ENCODE peak calls at places on chromosomes 12 and 14, in nine cellular contexts. R is GM20000, V is stomach, Q is endothelial cell, A is PC-3, Z is AG04450, N is choroid plexus epithelial cell, O is foreskin fibroblast, K is sigmoid colon. M is an unnamed sample.

GRCh38 chr12:120978296-120979219 is at the start of gene HNF1A:
- DNase-seq in Z (no peak), A (no peak), N (no peak), V (peak), R (no peak), Q (no peak), O (no peak), K (no peak), M (no peak)

GRCh38 chr12:117486840-117487659 is 125.6 kb upstream of the NOS1 start:
- DNase-seq in K (no peak), R (no peak), Q (no peak), V (peak), A (peak), Z (no peak), O (peak), N (no peak), M (peak)

GRCh38 chr12:57111046-57111698 is at the start of gene STAT6:
- DNase-seq in V (peak), A (peak), R (peak), O (peak), Z (no peak), N (peak), K (peak), Q (peak), M (no peak)

GRCh38 chr12:51923506-51924365 is 16.4 kb downstream of the ACVRL1 start:
- DNase-seq in R (peak), V (peak), A (peak), Z (no peak), O (peak), N (no peak), Q (peak), K (peak), M (no peak)

GRCh38 chr14:42214981-42215491 is 608.4 kb downstream of the LRFN5 start:
- DNase-seq in Z (peak), O (peak), Q (no peak), V (no peak), A (peak), R (no peak), N (peak), K (no peak), M (peak)

GRCh38 chr14:69708586-69709169 is 58.3 kb upstream of the SRSF5 start:
- DNase-seq in R (no peak), O (peak), V (no peak), Q (no peak), N (peak), Z (no peak), A (peak), K (no peak), M (no peak)

GRCh38 chr12:132781938-132782337 is 20.3 kb upstream of the ANKLE2 start:
- DNase-seq in K (no peak), O (no peak), Z (no peak), V (no peak), R (no peak), N (no peak), Q (no peak), A (no peak), M (no peak)

GRCh38 chr12:120361506-120362208 is 7.3 kb downstream of the MSI1 start:
- DNase-seq in R (peak), N (peak), Q (peak), K (peak), V (peak), Z (peak), O (peak), A (no peak), M (no peak)

GRCh38 chr12:118874698-118875548 is 106.4 kb upstream of the SRRM4 start:
- DNase-seq in Q (peak), R (no peak), K (no peak), O (no peak), V (no peak), A (peak), Z (no peak), N (no peak), M (no peak)

GRCh38 chr12:50706606-50707005 is 57.3 kb upstream of the ATF1 start:
- DNase-seq in A (no peak), N (no peak), Q (no peak), K (no peak), V (no peak), O (no peak), R (no peak), Z (no peak), M (no peak)

GRCh38 chr14:64293976-64294671 is at the start of gene ESR2:
- DNase-seq in K (no peak), V (peak), N (peak), A (peak), Z (no peak), O (peak), R (peak), Q (peak), M (no peak)

GRCh38 chr12:58629376-58629775 is 290.9 kb downstream of the LRIG3 start:
- DNase-seq in Q (no peak), A (no peak), N (peak), V (no peak), Z (no peak), R (no peak), O (peak), K (no peak), M (no peak)

GRCh38 chr12:81558031-81558430 is 201.1 kb downstream of the PPFIA2 start:
- DNase-seq in Z (no peak), V (no peak), Q (no peak), R (no peak), A (no peak), N (peak), K (no peak), O (peak), M (no peak)

GRCh38 chr12:77189463-77189862 is 124.1 kb upstream of the E2F7 start:
- DNase-seq in R (no peak), N (peak), K (no peak), V (no peak), Q (no peak), A (no peak), O (peak), Z (peak), M (no peak)

GRCh38 chr12:541676-542289 is 82.0 kb downstream of the B4GALNT3 start:
- DNase-seq in R (no peak), Q (no peak), Z (no peak), O (no peak), N (no peak), K (no peak), A (peak), V (no peak), M (no peak)

GRCh38 chr14:74502236-74503019 is 8.9 kb downstream of the ISCA2 start:
- DNase-seq in Q (peak), A (peak), O (peak), V (no peak), Z (no peak), K (no peak), N (peak), R (peak), M (no peak)

GRCh38 chr12:19411234-19412221 is 27.8 kb upstream of the AEBP2 start:
- DNase-seq in K (no peak), V (no peak), R (peak), O (no peak), Q (no peak), N (no peak), A (no peak), Z (no peak), M (no peak)

GRCh38 chr12:76688627-76689026 is 75.3 kb upstream of the ZDHHC17 start:
- DNase-seq in A (no peak), V (no peak), Q (no peak), O (no peak), R (no peak), N (peak), K (no peak), Z (no peak), M (no peak)

GRCh38 chr14:99982449-99983250 is 82.6 kb upstream of the EVL start:
- DNase-seq in O (peak), K (no peak), V (peak), Z (peak), N (peak), A (peak), R (peak), Q (peak), M (peak)

GRCh38 chr12:132049876-132050275 is 94.2 kb downstream of the DDX51 start:
- DNase-seq in A (no peak), Z (no peak), N (no peak), V (no peak), K (no peak), O (no peak), R (no peak), Q (no peak), M (no peak)

GRCh38 chr12:54051081-54051912 is 2.3 kb upstream of the HOXC4 start:
- DNase-seq in K (no peak), Z (no peak), A (no peak), N (no peak), O (no peak), R (peak), Q (no peak), V (no peak), M (no peak)

GRCh38 chr14:97524579-97525319 is 727.6 kb downstream of the VRK1 start:
- DNase-seq in R (no peak), Q (no peak), N (no peak), K (no peak), O (no peak), A (no peak), V (no peak), Z (no peak), M (no peak)

GRCh38 chr14:52553671-52554575 is 1.3 kb downstream of the GPR137C start:
- DNase-seq in N (peak), R (peak), K (peak), O (peak), Z (peak), A (peak), V (peak), Q (peak), M (peak)

GRCh38 chr14:60051690-60052324 is 39.9 kb upstream of the PCNX4 start:
- DNase-seq in A (no peak), V (no peak), O (peak), Q (no peak), R (no peak), N (peak), Z (no peak), K (no peak), M (no peak)

GRCh38 chr12:63103489-63104131 is 47.4 kb downstream of the AVPR1A start:
- DNase-seq in O (peak), A (peak), K (no peak), Z (no peak), V (no peak), N (peak), R (peak), Q (peak), M (no peak)

GRCh38 chr14:61444215-61444768 is 122.9 kb downstream of the PRKCH start:
- DNase-seq in Q (no peak), V (no peak), O (no peak), Z (no peak), R (peak), K (no peak), A (no peak), N (no peak), M (no peak)

GRCh38 chr12:43884683-43885410 is 49.0 kb downstream of the TMEM117 start:
- DNase-seq in V (no peak), O (no peak), Q (no peak), K (no peak), R (no peak), A (no peak), Z (no peak), N (no peak), M (no peak)

GRCh38 chr12:2779281-2779680 is 15.5 kb upstream of the FKBP4 start:
- DNase-seq in K (no peak), N (no peak), V (no peak), Q (no peak), A (no peak), O (no peak), R (no peak), Z (no peak), M (no peak)

GRCh38 chr12:11607313-11608081 is 42.0 kb upstream of the ETV6 start:
- DNase-seq in Q (no peak), O (peak), V (no peak), Z (peak), R (no peak), N (peak), A (no peak), K (no peak), M (no peak)

GRCh38 chr14:102590667-102591099 is 1.8 kb upstream of the RCOR1 start:
- DNase-seq in K (no peak), V (peak), O (peak), R (no peak), Z (no peak), A (peak), N (peak), Q (peak), M (no peak)

GRCh38 chr14:94217116-94217515 is 43.0 kb downstream of the PPP4R4 start:
- DNase-seq in Q (no peak), A (no peak), N (no peak), V (no peak), K (no peak), Z (no peak), R (no peak), O (no peak), M (no peak)

GRCh38 chr12:6372403-6373003 is 2.9 kb downstream of the SCNN1A start:
- DNase-seq in V (peak), Q (no peak), K (peak), A (peak), O (peak), R (no peak), Z (no peak), N (peak), M (no peak)

GRCh38 chr14:63650336-63650952 is 8.8 kb upstream of the WDR89 start:
- DNase-seq in O (no peak), Q (no peak), R (no peak), A (no peak), Z (no peak), N (no peak), V (no peak), K (no peak), M (no peak)

GRCh38 chr12:12501121-12501520 is 61.5 kb downstream of the DUSP16 start:
- DNase-seq in V (no peak), K (no peak), O (no peak), N (no peak), Q (no peak), Z (no peak), R (no peak), A (no peak), M (no peak)

GRCh38 chr14:68585690-68586089 is 207.2 kb downstream of the ZFP36L1 start:
- DNase-seq in N (no peak), K (no peak), O (peak), A (no peak), R (no peak), Z (no peak), V (no peak), Q (no peak), M (no peak)

DNA sequence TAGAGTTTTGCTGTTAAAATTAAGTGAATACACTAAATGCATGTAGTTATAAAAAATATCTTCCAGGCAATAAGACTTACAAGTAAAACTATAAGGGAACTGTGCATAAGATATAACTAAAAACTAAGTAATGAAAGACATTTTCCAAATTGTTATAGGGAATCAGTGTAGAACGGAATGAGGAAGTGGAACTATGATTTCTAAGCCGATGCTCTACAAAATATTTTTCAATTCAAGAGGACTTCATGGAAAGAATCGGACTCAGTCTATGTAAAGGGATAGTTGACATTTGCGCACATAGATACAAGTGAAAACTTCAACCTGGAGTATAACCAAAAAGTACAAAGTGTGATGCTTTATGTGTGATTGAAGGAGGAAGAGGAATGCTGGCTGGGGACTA is 40.1 kb upstream of the KIF21A start:
- DNase-seq in A (no peak), K (no peak), N (no peak), Q (no peak), R (no peak), Z (no peak), O (no peak), V (no peak), M (no peak)
- TF ChIP-seq CTCF in A (no peak), K (no peak), N (no peak), Q (no peak), R (no peak), Z (no peak), O (no peak), V (no peak), M (no peak)

DNA sequence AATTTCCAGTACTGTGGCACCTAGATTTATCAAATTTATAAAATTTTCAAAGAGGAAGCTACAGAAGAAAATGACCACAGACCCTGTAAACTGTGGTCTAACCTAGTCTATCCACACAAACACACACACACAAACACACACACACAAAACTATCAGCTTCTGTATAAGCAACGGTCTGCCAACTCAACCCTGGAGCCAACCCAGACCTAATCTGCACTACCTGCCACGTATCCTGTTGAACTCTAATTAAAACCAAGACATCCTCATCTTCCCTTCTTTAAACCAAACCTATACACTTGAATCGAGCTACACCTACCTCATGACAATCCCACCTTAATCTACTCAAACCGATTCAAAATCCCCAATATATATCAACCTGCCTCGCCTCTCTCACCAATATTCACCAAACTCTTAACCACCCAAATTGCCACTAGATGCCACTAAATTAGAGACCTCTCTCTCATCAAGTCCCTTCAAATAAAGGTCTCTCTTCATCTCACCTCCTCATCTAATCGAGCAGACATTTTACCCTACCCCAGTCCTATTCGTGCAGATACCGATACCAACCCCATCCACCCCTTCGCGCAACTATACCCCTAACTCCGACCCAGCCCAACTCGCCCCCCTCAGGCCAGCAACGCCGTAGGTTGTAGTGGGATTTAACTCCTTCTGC is 807 bp downstream of the ACIN1 start:
- DNase-seq in Z (no peak), K (no peak), A (no peak), R (no peak), V (no peak), N (peak), Q (peak), O (no peak), M (no peak)
- TF ChIP-seq CTCF in Z (peak), K (no peak), A (peak), R (no peak), V (no peak), N (peak), Q (no peak), O (peak), M (peak)

GRCh38 chr14:22265319-22266140 is 323.5 kb downstream of the DAD1 start:
- DNase-seq in A (peak), R (no peak), Q (no peak), Z (no peak), K (no peak), O (no peak), N (peak), V (no peak), M (no peak)
- TF ChIP-seq CTCF in A (peak), R (no peak), Q (no peak), Z (peak), K (no peak), O (no peak), N (peak), V (no peak), M (peak)

GRCh38 chr12:64392221-64392620 is 1.7 kb upstream of the C12orf56 start:
- DNase-seq in R (peak), O (peak), Z (peak), N (peak), K (no peak), V (no peak), Q (peak), A (peak), M (no peak)
- TF ChIP-seq CTCF in R (peak), O (peak), Z (peak), N (peak), K (no peak), V (no peak), Q (peak), A (peak), M (peak)

DNA sequence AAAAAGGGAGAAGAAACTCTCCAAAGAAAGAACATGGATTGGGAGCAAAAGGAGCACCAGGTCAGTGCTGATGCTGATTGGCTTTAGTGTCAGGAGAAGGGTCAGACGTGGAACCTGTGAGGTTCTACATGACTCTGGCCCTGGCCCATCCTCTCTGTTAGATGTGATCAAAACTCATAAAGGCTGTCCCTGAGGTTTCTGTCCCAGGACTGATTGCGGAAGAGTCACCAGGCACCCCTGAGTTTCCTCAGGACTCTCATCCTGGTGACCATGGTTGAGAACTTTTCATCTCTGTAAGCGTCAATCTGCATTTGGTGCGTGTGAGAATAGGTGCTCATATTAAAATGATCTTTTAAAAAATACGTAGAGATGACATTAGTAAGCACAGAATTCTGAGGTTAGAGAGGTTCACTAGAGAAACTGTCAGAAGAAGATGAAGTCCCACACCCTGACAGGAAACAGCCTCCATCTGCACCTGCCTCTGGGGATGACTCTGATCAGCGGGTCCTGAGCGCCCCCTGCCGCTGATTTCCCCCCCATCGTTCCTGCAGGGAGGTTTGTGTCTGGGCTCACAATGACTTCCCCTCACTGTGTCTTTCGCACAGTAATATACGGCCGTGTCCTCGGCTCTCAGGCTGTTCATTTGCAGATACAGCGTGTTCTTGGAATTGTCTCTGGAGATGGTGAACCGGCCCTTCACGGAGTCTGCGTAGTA is 741.8 kb downstream of the TMEM121 start:
- DNase-seq in R (no peak), Q (no peak), N (no peak), Z (no peak), O (no peak), K (no peak), A (no peak), V (peak), M (no peak)
- TF ChIP-seq CTCF in R (peak), Q (no peak), N (no peak), Z (no peak), O (no peak), K (no peak), A (no peak), V (no peak), M (no peak)

GRCh38 chr12:124802361-124802760 is 61.3 kb downstream of the SCARB1 start:
- DNase-seq in N (no peak), K (no peak), Q (no peak), R (no peak), A (no peak), V (no peak), Z (no peak), O (no peak), M (no peak)
- TF ChIP-seq CTCF in N (no peak), K (no peak), Q (no peak), R (no peak), A (no peak), V (no peak), Z (no peak), O (no peak), M (no peak)

DNA sequence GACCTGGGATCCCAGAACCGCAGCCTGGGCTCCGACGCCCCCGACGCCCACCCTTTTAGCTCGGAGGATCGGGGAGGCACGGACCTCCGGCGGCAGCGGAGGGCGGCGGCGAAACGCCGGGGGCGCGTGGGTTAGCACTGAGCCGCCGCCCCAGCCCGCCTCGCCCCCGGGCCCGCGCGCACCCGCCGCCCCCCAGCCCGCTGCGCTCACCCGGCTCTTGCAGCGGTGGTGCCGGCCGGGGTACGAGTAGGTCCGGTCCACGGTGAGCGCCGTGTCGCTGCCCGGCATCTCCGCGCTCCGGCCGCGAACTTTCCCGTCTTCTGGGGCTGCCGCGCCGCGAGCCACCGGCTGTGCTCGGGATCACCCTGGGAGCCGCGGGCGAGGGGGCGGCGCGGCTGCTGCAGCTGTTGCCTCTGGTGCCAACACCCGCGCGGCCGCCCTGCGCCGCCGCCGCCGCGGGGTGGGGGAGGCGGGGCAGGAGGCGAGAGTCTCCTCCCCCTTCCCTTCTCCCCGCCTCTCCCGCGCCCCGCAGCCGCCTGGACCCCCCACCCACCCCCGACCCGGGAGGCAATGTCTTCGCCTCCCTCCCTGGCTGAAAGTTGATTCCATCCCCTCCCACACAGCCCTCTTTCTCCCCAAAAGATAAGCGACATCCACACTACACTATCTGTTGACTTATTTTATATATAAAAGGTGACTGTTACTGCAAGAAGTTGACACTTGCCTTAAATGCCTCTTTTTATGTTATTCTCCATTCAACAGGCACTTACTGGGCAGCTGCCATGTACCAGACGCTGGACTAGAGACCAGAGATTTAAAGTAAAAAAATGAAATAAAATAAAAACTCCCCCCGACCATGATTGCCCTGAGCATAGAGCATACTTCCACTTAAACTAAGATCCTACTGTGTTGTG is at the start of gene TMCC3:
- DNase-seq in A (peak), Q (peak), N (no peak), O (peak), R (peak), V (peak), Z (no peak), K (peak), M (no peak)
- TF ChIP-seq CTCF in A (no peak), Q (no peak), N (no peak), O (no peak), R (no peak), V (no peak), Z (no peak), K (no peak), M (no peak)

M was measured in epithelial cell of proximal tubule.